ENCODE peak calls at places on chromosomes 11 and 22, in ten cellular contexts. One of them, this sample, is unnamed.

GRCh38 chr22:20430641-20431519 is 6.7 kb downstream of the SCARF2 start:
- DNase-seq in thyroid gland: peak; percentile 59
- DNase-seq in transverse colon: peak; percentile 57
- DNase-seq in ovary: peak; percentile 31
- DNase-seq in tibial nerve: no peak
- DNase-seq in HCT116: peak; percentile 33
- DNase-seq in uterus: no peak
- DNase-seq in stomach: peak; percentile 64
- DNase-seq in A549: peak; percentile 65
- DNase-seq in sigmoid colon: peak; percentile 80
- DNase-seq in this sample: peak; percentile 44

GRCh38 chr22:35085621-35086020 is 19.7 kb downstream of the ISX start:
- DNase-seq in thyroid gland: no peak
- DNase-seq in transverse colon: no peak
- DNase-seq in ovary: no peak
- DNase-seq in tibial nerve: no peak
- DNase-seq in HCT116: no peak
- DNase-seq in uterus: no peak
- DNase-seq in stomach: no peak
- DNase-seq in A549: no peak
- DNase-seq in sigmoid colon: no peak
- DNase-seq in this sample: no peak

GRCh38 chr22:23072911-23073491 is 2.7 kb downstream of the GNAZ start:
- DNase-seq in thyroid gland: no peak
- DNase-seq in transverse colon: no peak
- DNase-seq in ovary: peak; percentile 4
- DNase-seq in tibial nerve: no peak
- DNase-seq in HCT116: no peak
- DNase-seq in uterus: peak; percentile 6
- DNase-seq in stomach: no peak
- DNase-seq in A549: no peak
- DNase-seq in sigmoid colon: peak; percentile 38
- DNase-seq in this sample: no peak

GRCh38 chr11:61035086-61035835 is 63.8 kb downstream of the CD6 start:
- DNase-seq in thyroid gland: no peak
- DNase-seq in transverse colon: no peak
- DNase-seq in ovary: no peak
- DNase-seq in tibial nerve: no peak
- DNase-seq in HCT116: no peak
- DNase-seq in uterus: no peak
- DNase-seq in stomach: no peak
- DNase-seq in A549: no peak
- DNase-seq in sigmoid colon: peak; percentile 32
- DNase-seq in this sample: no peak

GRCh38 chr22:35783943-35784614 is 66.4 kb downstream of the APOL5 start:
- DNase-seq in thyroid gland: peak; percentile 27
- DNase-seq in transverse colon: no peak
- DNase-seq in ovary: no peak
- DNase-seq in tibial nerve: no peak
- DNase-seq in HCT116: no peak
- DNase-seq in uterus: no peak
- DNase-seq in stomach: no peak
- DNase-seq in A549: peak; percentile 73
- DNase-seq in sigmoid colon: no peak
- DNase-seq in this sample: no peak

GRCh38 chr22:32802291-32802826 is 854 bp downstream of the TIMP3 start:
- DNase-seq in thyroid gland: no peak
- DNase-seq in transverse colon: no peak
- DNase-seq in ovary: no peak
- DNase-seq in tibial nerve: no peak
- DNase-seq in HCT116: no peak
- DNase-seq in uterus: no peak
- DNase-seq in stomach: no peak
- DNase-seq in A549: no peak
- DNase-seq in sigmoid colon: no peak
- DNase-seq in this sample: no peak

GRCh38 chr11:34564406-34564805 is 50.8 kb upstream of the ELF5 start:
- DNase-seq in thyroid gland: no peak
- DNase-seq in transverse colon: no peak
- DNase-seq in ovary: no peak
- DNase-seq in tibial nerve: no peak
- DNase-seq in HCT116: peak; percentile 47
- DNase-seq in uterus: no peak
- DNase-seq in stomach: no peak
- DNase-seq in A549: no peak
- DNase-seq in sigmoid colon: no peak
- DNase-seq in this sample: no peak

GRCh38 chr11:120564573-120565301 is 53.2 kb downstream of the GRIK4 start:
- DNase-seq in thyroid gland: peak; percentile 69
- DNase-seq in transverse colon: no peak
- DNase-seq in ovary: peak; percentile 53
- DNase-seq in tibial nerve: no peak
- DNase-seq in HCT116: no peak
- DNase-seq in uterus: no peak
- DNase-seq in stomach: no peak
- DNase-seq in A549: no peak
- DNase-seq in sigmoid colon: no peak
- DNase-seq in this sample: peak; percentile 45

GRCh38 chr11:117259417-117259816 is 26.9 kb downstream of the RNF214 start:
- DNase-seq in thyroid gland: no peak
- DNase-seq in transverse colon: no peak
- DNase-seq in ovary: no peak
- DNase-seq in tibial nerve: no peak
- DNase-seq in HCT116: no peak
- DNase-seq in uterus: no peak
- DNase-seq in stomach: no peak
- DNase-seq in A549: no peak
- DNase-seq in sigmoid colon: no peak
- DNase-seq in this sample: no peak

GRCh38 chr11:8209208-8209807 is 40.5 kb upstream of the RIC3 start:
- DNase-seq in thyroid gland: no peak
- DNase-seq in transverse colon: no peak
- DNase-seq in ovary: no peak
- DNase-seq in tibial nerve: peak; percentile 49
- DNase-seq in HCT116: no peak
- DNase-seq in uterus: no peak
- DNase-seq in stomach: peak; percentile 33
- DNase-seq in A549: no peak
- DNase-seq in sigmoid colon: no peak
- DNase-seq in this sample: no peak

DNA sequence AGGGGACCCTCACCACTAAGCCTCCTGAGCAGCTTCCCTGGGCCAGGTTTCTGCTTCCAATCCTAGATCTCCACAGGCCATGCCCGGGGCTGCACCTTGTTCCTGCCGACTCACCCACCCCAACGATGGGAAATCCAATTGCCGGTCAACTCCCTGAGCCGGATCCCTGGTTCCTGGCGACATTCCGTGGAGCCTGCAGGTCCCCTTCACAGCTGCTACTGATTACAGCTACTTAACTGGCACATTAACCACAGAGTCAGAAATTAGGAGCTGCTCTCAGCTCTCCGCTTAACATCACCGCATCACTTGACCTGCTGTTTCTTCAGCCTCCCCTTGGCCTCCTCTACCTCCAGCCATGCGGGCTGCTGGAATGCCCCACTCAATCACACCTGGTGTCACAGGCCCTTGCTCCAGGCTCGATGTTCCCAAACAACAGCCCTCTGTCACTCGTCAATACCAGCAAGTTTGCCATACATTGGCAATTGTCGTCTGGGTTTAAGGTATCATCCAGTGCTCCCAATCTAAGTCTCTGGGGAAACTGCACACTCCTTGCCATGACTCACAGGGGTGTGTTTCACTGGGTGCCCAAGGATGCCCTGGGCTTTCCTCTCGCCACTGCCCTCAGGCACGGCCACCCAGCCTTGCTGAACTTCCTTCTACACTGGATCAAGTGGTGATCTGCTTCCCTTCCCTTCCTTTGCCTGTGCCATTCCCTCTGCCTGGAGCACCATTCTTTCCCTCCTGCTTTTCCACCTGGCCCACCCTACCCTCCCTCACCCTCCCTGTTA is 181.0 kb downstream of the MN1 start:
- DNase-seq in thyroid gland: no peak
- DNase-seq in transverse colon: no peak
- DNase-seq in ovary: no peak
- DNase-seq in tibial nerve: no peak
- DNase-seq in HCT116: no peak
- DNase-seq in uterus: no peak
- DNase-seq in stomach: no peak
- DNase-seq in A549: peak; percentile 11
- DNase-seq in sigmoid colon: no peak
- DNase-seq in this sample: no peak
- TF ChIP-seq POLR2A in thyroid gland: no peak
- TF ChIP-seq POLR2A in transverse colon: no peak
- TF ChIP-seq POLR2A in ovary: no peak
- TF ChIP-seq POLR2A in tibial nerve: no peak
- TF ChIP-seq POLR2A in HCT116: no peak
- TF ChIP-seq POLR2A in uterus: no peak
- TF ChIP-seq POLR2A in stomach: no peak
- TF ChIP-seq POLR2A in A549: no peak
- TF ChIP-seq POLR2A in sigmoid colon: no peak
- TF ChIP-seq POLR2A in this sample: no peak

DNA sequence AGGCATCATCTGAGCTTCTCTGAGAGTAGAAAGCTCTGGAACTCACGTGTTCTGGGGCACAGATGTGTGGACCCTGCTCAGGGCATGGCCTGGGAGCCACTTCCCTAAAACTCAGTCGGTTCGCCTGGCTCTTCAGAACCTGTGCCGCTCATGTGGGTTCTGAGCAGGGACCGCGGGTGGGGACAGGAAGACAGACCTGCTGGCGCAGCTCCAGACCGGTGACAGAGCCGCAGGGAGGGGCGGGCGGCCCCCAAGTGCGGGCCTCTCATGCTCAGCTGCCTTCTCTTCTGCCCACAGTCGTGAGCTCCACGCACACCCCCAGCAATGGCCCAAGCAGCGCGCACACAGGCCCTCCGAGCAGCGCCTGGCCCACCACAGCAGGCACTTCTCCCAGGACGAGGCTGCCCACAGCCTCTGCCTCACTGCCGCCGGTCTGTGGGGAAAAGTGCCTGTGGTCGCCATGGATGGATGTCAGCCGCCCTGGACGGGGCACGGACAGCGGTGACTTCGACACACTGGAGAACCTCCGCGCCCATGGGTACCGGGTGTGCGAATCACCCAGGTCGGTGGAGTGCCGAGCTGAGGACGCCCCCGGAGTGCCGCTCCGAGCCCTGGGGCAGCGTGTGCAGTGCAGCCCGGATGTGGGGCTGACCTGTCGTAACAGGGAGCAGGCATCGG is 24.2 kb downstream of the MUC5AC start:
- DNase-seq in thyroid gland: no peak
- DNase-seq in transverse colon: no peak
- DNase-seq in ovary: no peak
- DNase-seq in tibial nerve: no peak
- DNase-seq in HCT116: no peak
- DNase-seq in uterus: no peak
- DNase-seq in stomach: no peak
- DNase-seq in A549: no peak
- DNase-seq in sigmoid colon: no peak
- DNase-seq in this sample: no peak
- H3K4me1 ChIP-seq in thyroid gland: no peaks in the 10 kb centered on the region
- H3K4me1 ChIP-seq in transverse colon: no peaks in the 10 kb centered on the region
- H3K4me1 ChIP-seq in ovary: no peaks in the 10 kb centered on the region
- H3K4me1 ChIP-seq in tibial nerve: no peaks in the 10 kb centered on the region
- H3K4me1 ChIP-seq in HCT116: no peaks in the 10 kb centered on the region
- H3K4me1 ChIP-seq in uterus: no peaks in the 10 kb centered on the region
- H3K4me1 ChIP-seq in stomach: no peaks in the 10 kb centered on the region
- H3K4me1 ChIP-seq in A549: no peaks in the 10 kb centered on the region
- H3K4me1 ChIP-seq in sigmoid colon: no peaks in the 10 kb centered on the region
- H3K4me1 ChIP-seq in this sample: no peaks in the 10 kb centered on the region

GRCh38 chr11:28566643-28567042 is 458.5 kb downstream of the METTL15 start:
- DNase-seq in thyroid gland: peak; percentile 46
- DNase-seq in transverse colon: peak; percentile 13
- DNase-seq in ovary: peak; percentile 80
- DNase-seq in tibial nerve: peak; percentile 38
- DNase-seq in HCT116: peak; percentile 52
- DNase-seq in uterus: peak; percentile 12
- DNase-seq in stomach: peak; percentile 56
- DNase-seq in A549: peak; percentile 97
- DNase-seq in sigmoid colon: peak; percentile 72
- DNase-seq in this sample: peak; percentile 92
- TF ChIP-seq POLR2A in thyroid gland: no peak
- TF ChIP-seq POLR2A in transverse colon: no peak
- TF ChIP-seq POLR2A in ovary: peak; percentile 19
- TF ChIP-seq POLR2A in tibial nerve: no peak
- TF ChIP-seq POLR2A in HCT116: no peak
- TF ChIP-seq POLR2A in uterus: no peak
- TF ChIP-seq POLR2A in stomach: no peak
- TF ChIP-seq POLR2A in A549: no peak
- TF ChIP-seq POLR2A in sigmoid colon: no peak
- TF ChIP-seq POLR2A in this sample: no peak

GRCh38 chr11:71563401-71563800 is 2.0 kb upstream of the KRTAP5-10 start:
- DNase-seq in thyroid gland: peak; percentile 11
- DNase-seq in transverse colon: no peak
- DNase-seq in ovary: no peak
- DNase-seq in tibial nerve: no peak
- DNase-seq in HCT116: peak; percentile 51
- DNase-seq in uterus: no peak
- DNase-seq in stomach: no peak
- DNase-seq in A549: peak; percentile 68
- DNase-seq in sigmoid colon: no peak
- DNase-seq in this sample: peak; percentile 48

GRCh38 chr11:71564430-71564829 is 933 bp upstream of the KRTAP5-10 start:
- DNase-seq in thyroid gland: no peak
- DNase-seq in transverse colon: no peak
- DNase-seq in ovary: no peak
- DNase-seq in tibial nerve: no peak
- DNase-seq in HCT116: no peak
- DNase-seq in uterus: no peak
- DNase-seq in stomach: no peak
- DNase-seq in A549: no peak
- DNase-seq in sigmoid colon: no peak
- DNase-seq in this sample: no peak

GRCh38 chr11:71566081-71566620 is 788 bp downstream of the KRTAP5-10 start:
- DNase-seq in thyroid gland: no peak
- DNase-seq in transverse colon: peak; percentile 18
- DNase-seq in ovary: no peak
- DNase-seq in tibial nerve: no peak
- DNase-seq in HCT116: no peak
- DNase-seq in uterus: no peak
- DNase-seq in stomach: no peak
- DNase-seq in A549: no peak
- DNase-seq in sigmoid colon: no peak
- DNase-seq in this sample: no peak

GRCh38 chr11:71562120-71562519 is 3.2 kb upstream of the KRTAP5-10 start:
- DNase-seq in thyroid gland: no peak
- DNase-seq in transverse colon: no peak
- DNase-seq in ovary: no peak
- DNase-seq in tibial nerve: no peak
- DNase-seq in HCT116: peak; percentile 18
- DNase-seq in uterus: no peak
- DNase-seq in stomach: no peak
- DNase-seq in A549: no peak
- DNase-seq in sigmoid colon: no peak
- DNase-seq in this sample: no peak

DNA sequence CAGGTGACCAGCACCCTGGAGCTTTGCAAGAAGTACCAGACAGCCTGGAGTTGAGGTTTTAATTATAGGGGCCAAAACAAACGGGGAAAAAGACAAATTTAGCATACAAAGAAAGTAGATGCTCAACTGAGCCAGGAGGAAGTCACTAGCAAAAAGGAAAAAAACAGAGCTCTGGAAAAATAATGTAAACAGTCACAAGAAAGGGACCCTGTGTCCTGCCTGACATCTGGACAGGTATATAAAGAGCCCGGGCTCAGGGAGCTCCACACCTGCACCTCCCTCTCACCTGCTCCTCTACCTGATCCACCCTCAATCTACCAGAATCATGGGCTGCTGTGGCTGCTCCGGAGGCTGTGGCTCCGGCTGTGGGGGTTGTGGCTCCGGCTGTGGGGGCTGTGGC is at the start of gene KRTAP5-10:
- DNase-seq in thyroid gland: no peak
- DNase-seq in transverse colon: no peak
- DNase-seq in ovary: no peak
- DNase-seq in tibial nerve: no peak
- DNase-seq in HCT116: no peak
- DNase-seq in uterus: no peak
- DNase-seq in stomach: no peak
- DNase-seq in A549: no peak
- DNase-seq in sigmoid colon: no peak
- DNase-seq in this sample: no peak
- H3K4me1 ChIP-seq in thyroid gland: no peaks in the 10 kb centered on the region
- H3K4me1 ChIP-seq in transverse colon: no peaks in the 10 kb centered on the region
- H3K4me1 ChIP-seq in ovary: no peaks in the 10 kb centered on the region
- H3K4me1 ChIP-seq in tibial nerve: no peaks in the 10 kb centered on the region
- H3K4me1 ChIP-seq in HCT116: peaks cover 16% of the 10 kb centered on the region
- H3K4me1 ChIP-seq in uterus: no peaks in the 10 kb centered on the region
- H3K4me1 ChIP-seq in stomach: peaks cover 6% of the 10 kb centered on the region
- H3K4me1 ChIP-seq in A549: no peaks in the 10 kb centered on the region
- H3K4me1 ChIP-seq in sigmoid colon: peaks cover 8% of the 10 kb centered on the region
- H3K4me1 ChIP-seq in this sample: no peaks in the 10 kb centered on the region

This sample was measured in endothelial cell of umbilical vein.